ENCODE peak calls at places on chromosomes 4 and X, in four cellular contexts. D is PC-9, H is AG04450, O is dorsolateral prefrontal cortex. N is an unnamed sample.
A peak's percentile ranks its signal among the peaks of the same experiment; 100 is the strongest.

GRCh38 chrX:11412715-11413623 is 119.8 kb downstream of the AMELX start:
- DNase-seq in D (no peak), H (no peak), O (no peak), N (peak; percentile 63)

GRCh38 chrX:24672701-24673190 is 21.0 kb upstream of the POLA1 start:
- DNase-seq in D (no peak), H (no peak), O (peak; percentile 45), N (no peak)

GRCh38 chrX:153592966-153593688 is 5.8 kb downstream of the CCNQ start:
- DNase-seq in D (no peak), H (no peak), O (no peak), N (no peak)

GRCh38 chr4:38869511-38869910 is 1.9 kb downstream of the FAM114A1 start:
- DNase-seq in D (no peak), H (no peak), O (no peak), N (no peak)

GRCh38 chr4:153729901-153730300 is 29.9 kb downstream of the RNF175 start:
- DNase-seq in D (no peak), H (no peak), O (no peak), N (no peak)

GRCh38 chr4:105061720-105062119 is 85.0 kb upstream of the TET2 start:
- DNase-seq in D (no peak), H (no peak), O (no peak), N (peak; percentile 54)

GRCh38 chr4:85722806-85723205 is 247.9 kb downstream of the ARHGAP24 start:
- DNase-seq in D (no peak), H (no peak), O (no peak), N (no peak)

GRCh38 chrX:39815621-39816020 is 282.1 kb downstream of the BCOR start:
- DNase-seq in D (no peak), H (no peak), O (no peak), N (no peak)

GRCh38 chrX:11619426-11619825 is 46.3 kb downstream of the ARHGAP6 start:
- DNase-seq in D (no peak), H (no peak), O (no peak), N (no peak)

GRCh38 chr4:121146530-121146929 is 17.6 kb downstream of the TNIP3 start:
- DNase-seq in D (no peak), H (no peak), O (no peak), N (no peak)

GRCh38 chrX:253451-254297 is 27.5 kb upstream of the PLCXD1 start:
- DNase-seq in D (no peak), H (no peak), O (no peak), N (no peak)

GRCh38 chrX:16695079-16695676 is 17.3 kb downstream of the CTPS2 start:
- DNase-seq in D (peak; percentile 45), H (no peak), O (peak; percentile 72), N (no peak)

GRCh38 chr4:163273922-163274321 is 58.5 kb downstream of the NPY1R start:
- DNase-seq in D (no peak), H (no peak), O (no peak), N (no peak)

GRCh38 chr4:158015241-158015640 is 157.6 kb downstream of the GASK1B start:
- DNase-seq in D (no peak), H (no peak), O (no peak), N (no peak)

GRCh38 chr4:48341776-48342558 is 638 bp downstream of the SLAIN2 start:
- DNase-seq in D (no peak), H (no peak), O (peak; percentile 46), N (no peak)

GRCh38 chr4:41748788-41749445 is 392 bp upstream of the PHOX2B start:
- DNase-seq in D (no peak), H (no peak), O (no peak), N (no peak)

GRCh38 chrX:45323387-45323786 is 122.7 kb upstream of the DIPK2B start:
- DNase-seq in D (no peak), H (no peak), O (no peak), N (no peak)

GRCh38 chr4:163493643-163494359 is 689 bp upstream of the TMA16 start:
- DNase-seq in D (no peak), H (no peak), O (no peak), N (no peak)

GRCh38 chrX:121389976-121390709 is 342.7 kb downstream of the GLUD2 start:
- DNase-seq in D (peak; percentile 41), H (no peak), O (no peak), N (no peak)

GRCh38 chrX:48747415-48748026 is 14.0 kb upstream of the GLOD5 start:
- DNase-seq in D (no peak), H (no peak), O (no peak), N (no peak)

GRCh38 chr4:138681000-138681604 is 334.5 kb upstream of the NOCT start:
- DNase-seq in D (no peak), H (peak; percentile 65), O (peak; percentile 92), N (peak; percentile 30)

GRCh38 chr4:83386931-83387897 is 52.6 kb upstream of the HPSE start:
- DNase-seq in D (no peak), H (no peak), O (no peak), N (no peak)

GRCh38 chrX:7146703-7147430 is 645 bp upstream of the STS start:
- DNase-seq in D (peak; percentile 39), H (no peak), O (no peak), N (no peak)

GRCh38 chr4:88378691-88379559 is at the start of gene HERC6:
- DNase-seq in D (peak; percentile 80), H (peak; percentile 52), O (peak; percentile 77), N (peak; percentile 78)

GRCh38 chr4:504076-504475 is 5.1 kb downstream of the PIGG start:
- DNase-seq in D (no peak), H (no peak), O (no peak), N (no peak)

GRCh38 chrX:9144643-9145290 is 110.8 kb upstream of the FAM9B start:
- DNase-seq in D (no peak), H (no peak), O (no peak), N (no peak)

GRCh38 chr4:7351014-7351413 is 83.7 kb downstream of the PSAPL1 start:
- DNase-seq in D (no peak), H (no peak), O (no peak), N (no peak)

GRCh38 chrX:31199051-31199769 is 127.4 kb upstream of the FTHL17 start:
- DNase-seq in D (peak; percentile 41), H (no peak), O (no peak), N (no peak)

GRCh38 chr4:149708513-149709175 is 107.0 kb downstream of the IQCM start:
- DNase-seq in D (no peak), H (no peak), O (no peak), N (peak; percentile 91)

GRCh38 chrX:14777484-14777883 is 95.4 kb downstream of the FANCB start:
- DNase-seq in D (peak; percentile 40), H (no peak), O (no peak), N (no peak)

GRCh38 chr4:5890063-5890727 is 2.7 kb downstream of the CRMP1 start:
- DNase-seq in D (no peak), H (no peak), O (peak; percentile 89), N (no peak)

GRCh38 chr4:76435689-76436176 is 704 bp downstream of the SHROOM3 start:
- DNase-seq in D (no peak), H (no peak), O (no peak), N (no peak)
- H3K4me3 ChIP-seq in D (no peak overlapping the region), H (no peak overlapping the region), O (peak overlapping the region; percentile 50), N (no peak overlapping the region)

DNA sequence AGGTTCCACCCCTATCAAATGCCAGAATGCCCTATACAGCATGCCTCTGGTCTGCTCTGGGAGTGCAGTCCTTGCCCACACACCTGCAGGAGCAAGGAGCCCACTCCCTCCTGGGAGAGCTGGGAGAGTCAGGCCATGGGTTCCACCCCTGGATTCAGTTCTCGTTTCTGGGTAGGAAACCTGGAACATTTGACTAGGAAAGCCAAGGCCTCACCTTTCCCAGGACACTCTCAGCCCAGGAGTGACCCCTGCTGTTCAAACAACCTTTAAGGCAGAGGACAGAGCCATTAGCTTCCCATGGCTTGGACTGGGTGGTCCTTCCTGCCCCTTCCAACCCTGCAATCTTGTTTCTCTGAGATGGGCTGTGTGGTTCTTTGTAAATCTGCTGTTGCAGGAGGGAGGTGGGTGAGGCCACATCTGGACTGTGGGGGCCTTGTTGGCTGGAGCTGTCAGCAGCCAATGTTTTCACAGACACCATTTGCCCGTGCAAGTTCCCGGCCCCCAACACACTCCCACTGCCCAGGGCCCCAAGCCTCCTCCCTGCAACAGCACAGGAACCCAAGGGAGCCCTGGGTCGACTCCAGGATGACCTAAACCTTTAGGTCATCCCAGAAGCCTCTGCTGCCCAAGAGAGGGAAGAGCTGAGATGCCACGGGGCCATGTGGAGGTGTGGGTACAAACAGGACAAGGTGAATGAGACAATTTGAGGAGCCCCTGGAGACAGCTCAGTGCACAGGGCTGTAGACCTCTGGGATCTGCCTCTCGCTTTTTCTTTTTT is 104.4 kb downstream of the PJA1 start:
- DNase-seq in D (no peak), H (no peak), O (no peak), N (no peak)
- TF ChIP-seq CTCF in D (peak; percentile 54), H (peak; percentile 52), O (peak; percentile 8), N (peak; percentile 63)

GRCh38 chr4:69994782-69995181 is 984 bp upstream of the STATH start:
- DNase-seq in D (no peak), H (no peak), O (no peak), N (no peak)

GRCh38 chr4:70000713-70001112 is 4.9 kb downstream of the STATH start:
- DNase-seq in D (no peak), H (no peak), O (no peak), N (no peak)

GRCh38 chr4:69995526-69996016 is at the start of gene STATH:
- DNase-seq in D (no peak), H (no peak), O (no peak), N (no peak)

DNA sequence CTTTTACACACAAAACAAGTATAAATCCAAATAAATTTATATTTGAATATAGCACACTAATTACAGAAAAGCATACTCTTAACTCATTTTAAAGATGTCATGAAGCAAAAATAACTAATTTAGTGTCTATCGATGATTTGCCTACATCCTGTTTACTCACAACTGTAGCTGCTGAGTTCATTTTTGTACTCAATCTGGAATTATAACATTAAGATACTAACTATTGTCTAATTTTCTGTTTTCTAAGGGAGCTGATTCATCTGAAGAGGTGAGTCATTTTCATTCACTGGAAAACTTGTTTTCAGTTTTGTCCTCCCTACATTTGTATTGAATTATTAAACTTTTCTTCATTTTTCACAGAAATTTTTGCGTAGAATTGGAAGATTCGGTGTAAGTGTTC is 3.7 kb downstream of the STATH start:
- DNase-seq in D (no peak), H (no peak), O (no peak), N (no peak)
- H3K4me3 ChIP-seq in D (no peak overlapping the region), H (no peak overlapping the region), O (no peak overlapping the region), N (no peak overlapping the region)

GRCh38 chr4:17647176-17647806 is 32.9 kb downstream of the MED28 start:
- DNase-seq in D (no peak), H (no peak), O (no peak), N (no peak)

GRCh38 chr4:17646693-17647092 is 32.3 kb downstream of the MED28 start:
- DNase-seq in D (no peak), H (no peak), O (no peak), N (no peak)

GRCh38 chr4:17642404-17642783 is 28.0 kb downstream of the MED28 start:
- DNase-seq in D (no peak), H (no peak), O (no peak), N (no peak)

GRCh38 chr4:17650404-17650803 is 36.0 kb downstream of the MED28 start:
- DNase-seq in D (no peak), H (no peak), O (no peak), N (no peak)

DNA sequence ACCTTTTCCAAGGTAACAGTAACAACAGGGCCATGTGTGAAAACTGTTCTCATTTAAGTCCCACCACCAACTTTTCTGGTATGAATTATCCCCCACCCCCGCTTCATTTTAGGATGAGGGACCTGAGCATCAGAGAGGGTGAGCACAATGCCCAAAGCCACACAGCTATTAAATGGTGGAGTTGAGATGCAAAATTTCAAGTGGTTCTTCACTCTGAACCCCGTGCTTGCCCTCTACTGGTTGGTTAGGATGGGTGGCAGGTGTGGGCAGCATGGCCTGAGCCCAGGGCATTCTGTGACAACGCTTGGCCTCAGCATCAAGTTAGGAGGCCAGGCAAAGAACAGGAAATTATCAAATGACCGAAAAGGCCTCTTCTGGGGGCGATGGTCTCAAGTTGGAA is 33.5 kb downstream of the MED28 start:
- DNase-seq in D (no peak), H (no peak), O (no peak), N (no peak)
- TF ChIP-seq CTCF in D (no peak), H (peak; percentile 19), O (no peak), N (no peak)